ENCODE peak calls at places on chromosomes 16 and 17, in six cellular contexts. N is fibroblast of lung, E is HCT116, Z is GM23248, Q is IMR-90, G is mesendoderm. U is an unnamed sample.
A peak's percentile ranks its signal among the peaks of the same experiment; 100 is the strongest.

GRCh38 chr17:3917391-3917931 is 1.2 kb upstream of the P2RX1 start:
- DNase-seq in E (no peak), Q (peak; percentile 30), Z (no peak), G (no peak), N (peak; percentile 47), U (no peak)

GRCh38 chr16:83676056-83676455 is 131.7 kb upstream of the HSBP1 start:
- DNase-seq in Q (no peak), E (no peak), N (no peak), Z (no peak), G (no peak), U (no peak)

GRCh38 chr16:69131167-69131748 is 1.1 kb downstream of the CHTF8 start:
- DNase-seq in Q (peak; percentile 24), Z (peak; percentile 51), G (peak; percentile 77), E (no peak), N (peak; percentile 40), U (no peak)

GRCh38 chr17:79841369-79842135 is 2.3 kb upstream of the CBX4 start:
- DNase-seq in Q (no peak), G (no peak), N (no peak), E (no peak), Z (no peak), U (no peak)

GRCh38 chr16:10577305-10578202 is 2.8 kb downstream of the EMP2 start:
- DNase-seq in N (no peak), E (no peak), G (peak; percentile 45), Q (no peak), Z (peak; percentile 40), U (no peak)

GRCh38 chr17:43069368-43069898 is 44.4 kb downstream of the RND2 start:
- DNase-seq in N (no peak), E (no peak), Q (no peak), Z (no peak), G (no peak), U (no peak)

GRCh38 chr17:28180449-28180848 is 138.0 kb downstream of the NLK start:
- DNase-seq in E (no peak), Z (peak; percentile 32), Q (peak; percentile 69), G (no peak), N (peak; percentile 10), U (peak; percentile 5)

GRCh38 chr16:1839554-1839953 is 12.5 kb downstream of the FAHD1 start:
- DNase-seq in G (peak; percentile 70), Q (peak; percentile 61), N (peak; percentile 82), Z (peak; percentile 54), E (no peak), U (peak; percentile 31)

GRCh38 chr17:48639982-48640857 is 14.1 kb upstream of the HOXB9 start:
- DNase-seq in E (no peak), Q (no peak), N (no peak), G (no peak), Z (no peak), U (no peak)

GRCh38 chr16:4092547-4093265 is 23.5 kb downstream of the ADCY9 start:
- DNase-seq in Z (no peak), G (no peak), Q (no peak), N (no peak), E (no peak), U (no peak)

GRCh38 chr17:72640415-72641165 is 451.9 kb downstream of the SLC39A11 start:
- DNase-seq in Q (no peak), N (no peak), G (no peak), E (no peak), Z (no peak), U (no peak)

GRCh38 chr16:67943256-67943618 is 683 bp downstream of the LCAT start:
- DNase-seq in Z (no peak), G (no peak), E (no peak), Q (no peak), N (no peak), U (no peak)

GRCh38 chr17:45171338-45172231 is 9.9 kb downstream of the HEXIM2 start:
- DNase-seq in G (peak; percentile 61), N (peak; percentile 17), E (no peak), Z (peak; percentile 76), Q (no peak), U (peak; percentile 84)

GRCh38 chr17:62892870-62893338 is 73.1 kb upstream of the TANC2 start:
- DNase-seq in Z (peak; percentile 87), E (no peak), Q (peak; percentile 93), G (peak; percentile 70), N (peak; percentile 71), U (peak; percentile 98)

GRCh38 chr16:48123104-48123788 is 32.5 kb downstream of the ABCC12 start:
- DNase-seq in G (peak; percentile 88), Q (peak; percentile 100), Z (peak; percentile 100), N (peak; percentile 97), E (peak; percentile 85), U (peak; percentile 99)

GRCh38 chr16:67967956-67968439 is 439 bp downstream of the SLC12A4 start:
- DNase-seq in Q (peak; percentile 25), Z (peak; percentile 79), N (peak; percentile 39), E (no peak), G (peak; percentile 35), U (no peak)

GRCh38 chr17:27457731-27458523 is 1.7 kb downstream of the KSR1 start:
- DNase-seq in G (peak; percentile 62), Z (peak; percentile 41), E (no peak), N (peak; percentile 62), Q (peak; percentile 53), U (no peak)

GRCh38 chr17:59668816-59669215 is 38.4 kb downstream of the PTRH2 start:
- DNase-seq in Q (peak; percentile 97), G (no peak), Z (peak; percentile 94), E (peak; percentile 49), N (peak; percentile 87), U (peak; percentile 81)

GRCh38 chr17:80319262-80319998 is 58.8 kb downstream of the RNF213 start:
- DNase-seq in G (no peak), N (no peak), Q (no peak), E (no peak), Z (no peak), U (no peak)

GRCh38 chr17:55269894-55270293 is 5.1 kb downstream of the HLF start:
- DNase-seq in G (no peak), Z (no peak), Q (no peak), N (no peak), E (no peak), U (no peak)

GRCh38 chr17:77322534-77323412 is 182.0 kb downstream of the SEC14L1 start:
- DNase-seq in G (peak; percentile 91), Z (peak; percentile 99), E (peak; percentile 92), Q (peak; percentile 99), N (peak; percentile 99), U (peak; percentile 96)

GRCh38 chr16:12637002-12637401 is 166.7 kb downstream of the CPPED1 start:
- DNase-seq in G (peak; percentile 84), Q (no peak), E (no peak), Z (no peak), N (no peak), U (no peak)

GRCh38 chr17:21419299-21420239 is 43.4 kb downstream of the KCNJ12 start:
- DNase-seq in G (peak; percentile 21), E (no peak), Z (no peak), Q (no peak), N (no peak), U (no peak)

GRCh38 chr17:77742579-77742978 is 215.9 kb upstream of the TNRC6C start:
- DNase-seq in Z (no peak), Q (no peak), G (peak; percentile 35), E (no peak), N (no peak), U (no peak)

GRCh38 chr16:49491111-49491670 is 117.6 kb downstream of the C16orf78 start:
- DNase-seq in Z (no peak), Q (no peak), G (peak; percentile 23), E (no peak), N (no peak), U (no peak)
- H3K4me2 ChIP-seq in Z (no peak overlapping the region), Q (no peak overlapping the region), G (no peak overlapping the region), E (peak overlapping the region; percentile 91), N (no peak overlapping the region), U (peak overlapping the region; percentile 62)

GRCh38 chr17:50428831-50429424 is 2.9 kb downstream of the ACSF2 start:
- DNase-seq in Z (no peak), N (no peak), Q (no peak), G (no peak), E (no peak), U (peak; percentile 95)
- H3K4me3 ChIP-seq in Z (no peak overlapping the region), N (no peak overlapping the region), Q (no peak overlapping the region), G (no peak overlapping the region), E (no peak overlapping the region), U (no peak overlapping the region)

DNA sequence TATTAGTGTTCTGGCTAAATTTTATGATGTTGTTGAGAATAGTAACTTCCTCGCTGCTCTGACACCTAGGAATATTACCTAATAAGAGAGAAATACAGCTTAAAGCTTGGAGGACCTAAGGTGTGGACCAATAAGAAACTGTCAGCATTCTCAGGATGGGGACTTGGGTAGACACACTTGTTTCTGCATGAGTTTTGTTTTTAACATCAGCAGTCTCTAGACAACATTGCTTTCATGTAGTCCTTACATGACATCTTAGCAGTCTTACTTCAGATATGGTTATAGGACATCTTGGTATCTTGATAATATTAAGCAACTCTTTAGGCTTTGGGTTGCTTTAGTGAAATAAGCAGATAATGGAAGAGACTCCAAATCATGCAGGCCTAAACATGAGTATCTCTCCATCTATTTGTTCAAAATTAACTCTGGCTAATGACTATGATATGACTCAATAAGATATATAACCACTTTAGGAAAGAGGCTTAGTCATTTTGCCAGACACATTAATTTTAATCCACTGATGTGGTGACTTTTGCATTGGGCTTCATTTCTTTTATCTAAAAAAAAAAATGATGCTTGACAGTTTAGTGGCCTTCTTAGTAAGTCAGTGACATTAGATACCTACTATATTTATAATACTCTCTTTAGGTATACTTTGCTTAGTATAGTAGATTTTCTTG is 84.5 kb downstream of the WNT3 start:
- DNase-seq in E (no peak), Q (peak; percentile 69), Z (peak; percentile 75), G (no peak), N (peak; percentile 26), U (peak; percentile 79)
- H3K4me2 ChIP-seq in E (no peak overlapping the region), Q (no peak overlapping the region), Z (peak overlapping the region; percentile 67), G (no peak overlapping the region), N (no peak overlapping the region), U (peak overlapping the region; percentile 53)

GRCh38 chr17:75739174-75739573 is 17.9 kb downstream of the ITGB4 start:
- DNase-seq in Z (no peak), Q (no peak), E (no peak), N (no peak), G (no peak), U (no peak)

GRCh38 chr17:75740215-75740614 is 19.0 kb downstream of the ITGB4 start:
- DNase-seq in G (no peak), Z (no peak), Q (no peak), N (no peak), E (no peak), U (no peak)

GRCh38 chr17:75739801-75740200 is 18.5 kb downstream of the ITGB4 start:
- DNase-seq in Z (no peak), N (no peak), E (no peak), Q (no peak), G (no peak), U (no peak)

GRCh38 chr17:75737133-75737962 is 16.1 kb downstream of the ITGB4 start:
- DNase-seq in Q (no peak), E (no peak), N (no peak), Z (no peak), G (no peak), U (no peak)

DNA sequence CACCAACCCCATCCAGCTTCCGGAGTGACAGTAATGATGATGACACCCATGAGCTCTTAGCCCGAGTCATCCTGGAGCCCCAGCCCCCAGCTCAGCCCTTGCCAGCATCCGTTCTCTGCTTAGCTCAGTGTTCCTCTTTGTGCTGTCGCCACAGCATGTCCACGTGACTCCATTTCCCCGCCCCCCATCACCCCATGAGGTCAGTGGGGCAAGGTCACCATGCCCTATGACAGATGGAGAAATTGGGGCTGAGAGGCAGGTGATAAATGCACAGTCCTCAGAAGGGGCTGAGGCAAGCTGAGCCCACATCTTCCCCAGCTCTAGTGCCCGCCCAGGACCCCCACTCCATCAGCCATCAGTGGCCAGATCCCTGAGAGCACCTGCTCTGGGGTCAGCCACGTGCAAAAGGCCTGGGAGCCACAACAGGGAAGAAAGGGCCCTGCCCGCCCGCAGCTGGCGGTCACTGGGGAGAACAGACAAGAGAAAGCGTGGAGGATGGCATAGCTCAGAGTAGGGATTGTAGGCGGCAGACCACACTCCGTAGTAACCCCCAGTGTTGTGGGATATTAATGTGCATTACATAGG is 17.1 kb downstream of the ITGB4 start:
- DNase-seq in Z (peak; percentile 55), Q (peak; percentile 27), N (no peak), E (no peak), G (no peak), U (no peak)
- H3K4me3 ChIP-seq in Z (no peak overlapping the region), Q (no peak overlapping the region), N (no peak overlapping the region), E (no peak overlapping the region), G (no peak overlapping the region), U (no peak overlapping the region)